ENCODE peak calls at places on chromosomes 12 and 14, in seven cellular contexts. Q is IMR-90, I is neuronal stem cell, E is H9, K is mesenchymal stem cell, A is H1, M is trophoblast cell. P is an unnamed sample.

GRCh38 chr14:81868172-81868571 is 334.5 kb upstream of the SEL1L start:
- DNase-seq in E (peak), Q (no peak), A (peak), K (no peak), I (no peak), M (no peak), P (peak)

GRCh38 chr12:6468283-6468575 is 2.2 kb downstream of the VAMP1 start:
- DNase-seq in Q (peak), I (no peak), K (peak), M (no peak), E (no peak), A (no peak), P (no peak)

GRCh38 chr14:27392153-27392552 is 794.3 kb upstream of the NOVA1 start:
- DNase-seq in A (no peak), M (no peak), K (peak), E (no peak), I (no peak), Q (no peak), P (peak)

GRCh38 chr14:76919811-76920571 is 93.8 kb downstream of the LRRC74A start:
- DNase-seq in M (peak), K (peak), I (no peak), A (no peak), E (peak), Q (peak), P (peak)

GRCh38 chr12:19710811-19711793 is 271.8 kb downstream of the AEBP2 start:
- DNase-seq in I (no peak), E (no peak), M (no peak), A (no peak), Q (no peak), K (peak), P (peak)

GRCh38 chr12:101127521-101128219 is 82.4 kb downstream of the SLC5A8 start:
- DNase-seq in Q (peak), I (no peak), K (peak), M (no peak), E (no peak), A (no peak), P (no peak)

GRCh38 chr14:74612346-74613021 is 447 bp upstream of the LTBP2 start:
- DNase-seq in M (peak), Q (peak), I (peak), E (peak), K (peak), A (peak), P (peak)

GRCh38 chr12:88185988-88186387 is 43.9 kb downstream of the TMTC3 start:
- DNase-seq in A (no peak), M (no peak), K (peak), E (no peak), Q (peak), I (no peak), P (no peak)

GRCh38 chr12:56998316-56998715 is 8.0 kb downstream of the ZBTB39 start:
- DNase-seq in M (no peak), A (no peak), E (no peak), K (no peak), I (no peak), Q (no peak), P (no peak)

GRCh38 chr14:68703093-68703492 is 89.8 kb downstream of the ZFP36L1 start:
- DNase-seq in I (no peak), M (peak), Q (peak), K (peak), E (no peak), A (no peak), P (no peak)

GRCh38 chr12:131617596-131618302 is 93.1 kb upstream of the SFSWAP start:
- DNase-seq in A (no peak), K (no peak), Q (no peak), I (no peak), M (no peak), E (no peak), P (no peak)

GRCh38 chr14:73637830-73638229 is 7.0 kb upstream of the DNAL1 start:
- DNase-seq in I (no peak), Q (no peak), K (no peak), A (no peak), E (no peak), M (no peak), P (no peak)

GRCh38 chr14:105021656-105022275 is 883 bp upstream of the CDCA4 start:
- DNase-seq in E (peak), A (peak), Q (peak), K (no peak), M (no peak), I (no peak), P (peak)

GRCh38 chr12:19387182-19387581 is 52.1 kb upstream of the AEBP2 start:
- DNase-seq in K (no peak), I (no peak), Q (peak), M (no peak), E (no peak), A (no peak), P (no peak)

GRCh38 chr12:95495433-95495832 is 21.5 kb downstream of the METAP2 start:
- DNase-seq in I (no peak), E (no peak), Q (no peak), M (no peak), A (no peak), K (no peak), P (no peak)

GRCh38 chr14:51283402-51283825 is 43.4 kb downstream of the TMX1 start:
- DNase-seq in I (peak), E (no peak), A (no peak), M (peak), Q (peak), K (peak), P (peak)

GRCh38 chr14:96424104-96424989 is 32.4 kb downstream of the AK7 start:
- DNase-seq in K (peak), M (peak), E (no peak), A (no peak), I (peak), Q (peak), P (peak)

GRCh38 chr14:73457050-73457934 is 1.1 kb downstream of the NUMB start:
- DNase-seq in E (peak), A (peak), Q (peak), M (peak), I (peak), K (peak), P (peak)

GRCh38 chr12:27595231-27595642 is 71.2 kb downstream of the PPFIBP1 start:
- DNase-seq in E (no peak), Q (peak), I (peak), M (peak), K (peak), A (no peak), P (peak)

GRCh38 chr12:32159381-32159780 is 52.7 kb downstream of the BICD1 start:
- DNase-seq in I (no peak), Q (no peak), E (no peak), A (no peak), M (no peak), K (no peak), P (no peak)

GRCh38 chr12:32158525-32158924 is 51.9 kb downstream of the BICD1 start:
- DNase-seq in I (no peak), K (no peak), A (no peak), E (no peak), M (no peak), Q (no peak), P (peak)

GRCh38 chr12:32155041-32155440 is 48.4 kb downstream of the BICD1 start:
- DNase-seq in A (no peak), E (no peak), K (no peak), M (no peak), I (no peak), Q (no peak), P (no peak)

GRCh38 chr12:32159925-32160324 is 53.3 kb downstream of the BICD1 start:
- DNase-seq in K (no peak), A (no peak), M (no peak), Q (peak), E (no peak), I (no peak), P (peak)

DNA sequence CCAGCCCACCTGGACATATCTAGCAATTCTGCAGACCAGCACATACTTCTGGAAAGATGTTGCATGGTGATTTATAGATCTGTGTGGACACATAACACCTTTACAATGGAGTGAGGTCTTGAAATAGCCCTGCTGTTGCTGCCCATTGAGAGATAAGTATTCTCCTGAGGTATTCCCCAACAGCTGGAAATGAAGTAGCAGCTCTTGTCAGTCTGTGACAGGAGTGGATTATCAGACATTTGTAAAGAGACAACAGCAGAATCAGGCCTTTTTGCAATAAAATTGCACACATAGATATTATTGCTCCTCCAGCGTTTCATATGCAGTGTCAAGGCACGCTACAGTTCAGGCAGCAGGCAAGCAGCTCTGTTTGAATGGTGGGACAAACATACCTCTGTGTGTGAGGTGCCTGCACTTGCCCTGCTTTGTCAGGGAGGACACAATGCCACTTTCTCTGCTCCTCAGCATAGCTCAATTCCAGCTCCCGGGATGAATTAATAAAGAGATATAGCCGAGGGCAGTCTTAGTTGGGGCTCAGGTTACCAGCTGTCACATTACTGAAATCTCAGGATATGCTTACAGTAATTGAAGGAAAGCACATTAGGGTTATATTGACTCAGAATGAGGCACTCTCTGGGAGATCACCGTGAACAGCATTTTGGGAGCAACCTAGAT is 49.4 kb downstream of the BICD1 start:
- DNase-seq in Q (no peak), M (no peak), A (no peak), K (no peak), I (no peak), E (no peak), P (no peak)
- H2BK5ac ChIP-seq in Q (no peak), M (no peak), A (no peak), K (no peak), I (no peak), E (no peak), P (no peak)

GRCh38 chr12:130428116-130428515 is 90.4 kb downstream of the PIWIL1 start:
- DNase-seq in K (no peak), Q (no peak), M (no peak), I (peak), E (peak), A (peak), P (no peak)

GRCh38 chr12:130433411-130433810 is 95.7 kb downstream of the PIWIL1 start:
- DNase-seq in K (no peak), I (no peak), Q (no peak), M (no peak), A (no peak), E (no peak), P (peak)

GRCh38 chr12:130429656-130430505 is 92.2 kb downstream of the PIWIL1 start:
- DNase-seq in K (no peak), Q (no peak), M (no peak), A (no peak), I (no peak), E (peak), P (no peak)

GRCh38 chr12:130433834-130434233 is 96.1 kb downstream of the PIWIL1 start:
- DNase-seq in K (no peak), Q (no peak), A (no peak), M (no peak), E (no peak), I (no peak), P (no peak)

DNA sequence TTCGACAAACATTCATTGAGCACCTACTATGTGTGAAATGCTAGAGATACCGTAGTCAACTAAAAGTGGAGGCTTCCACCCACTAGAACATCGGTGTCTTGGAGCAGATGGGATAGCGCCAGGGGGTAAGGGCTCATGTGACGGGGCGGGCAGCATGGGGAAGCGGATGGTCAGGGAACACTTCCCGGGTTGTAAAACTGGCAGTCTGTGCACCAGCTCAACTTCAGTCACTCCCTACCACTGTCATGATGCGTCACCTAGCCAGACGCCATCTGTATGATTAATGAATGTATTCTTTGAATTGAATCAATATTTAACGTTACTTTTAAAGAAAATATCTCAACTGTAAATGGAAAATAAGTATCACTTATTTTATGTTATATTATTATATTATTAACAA is 93.5 kb downstream of the PIWIL1 start:
- DNase-seq in K (no peak), Q (no peak), M (no peak), E (no peak), I (no peak), A (no peak), P (no peak)
- H2BK5ac ChIP-seq in K (no peak), Q (no peak), M (no peak), E (no peak), I (no peak), A (no peak), P (no peak)

DNA sequence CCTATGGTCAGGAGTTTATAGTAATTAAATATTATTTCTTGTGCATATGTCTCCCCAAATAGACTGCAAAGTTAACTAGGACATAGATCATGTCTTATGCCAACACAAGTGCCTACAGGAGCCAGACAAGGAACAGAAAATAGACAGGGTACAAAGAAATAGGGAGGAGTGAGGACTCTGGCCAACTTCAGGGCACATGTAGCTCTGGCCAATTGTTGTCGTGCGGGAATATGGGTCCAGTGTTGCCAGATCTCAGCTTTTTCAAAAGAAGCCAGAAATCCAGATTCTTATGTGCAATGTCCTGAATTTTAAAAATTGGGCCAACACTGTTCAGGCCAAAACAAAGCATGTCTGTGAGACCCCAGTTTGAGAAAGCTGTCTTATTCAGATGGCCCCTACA is 68.7 kb downstream of the RFX4 start:
- DNase-seq in Q (no peak), A (no peak), E (no peak), K (no peak), M (no peak), I (no peak), P (no peak)
- H2BK5ac ChIP-seq in Q (no peak), A (no peak), E (no peak), K (no peak), M (no peak), I (no peak), P (no peak)

GRCh38 chr14:50260072-50260471 is 28.7 kb upstream of the SOS2 start:
- DNase-seq in M (no peak), E (no peak), Q (no peak), K (peak), A (no peak), I (no peak), P (peak)

GRCh38 chr14:50263321-50263720 is 31.9 kb upstream of the SOS2 start:
- DNase-seq in M (no peak), K (no peak), Q (no peak), A (no peak), E (no peak), I (no peak), P (no peak)

GRCh38 chr14:50257728-50258127 is 26.4 kb upstream of the SOS2 start:
- DNase-seq in E (no peak), M (no peak), Q (no peak), I (no peak), A (no peak), K (no peak), P (no peak)

GRCh38 chr14:50260511-50260910 is 29.1 kb upstream of the SOS2 start:
- DNase-seq in E (no peak), K (peak), Q (peak), M (peak), I (no peak), A (no peak), P (peak)

DNA sequence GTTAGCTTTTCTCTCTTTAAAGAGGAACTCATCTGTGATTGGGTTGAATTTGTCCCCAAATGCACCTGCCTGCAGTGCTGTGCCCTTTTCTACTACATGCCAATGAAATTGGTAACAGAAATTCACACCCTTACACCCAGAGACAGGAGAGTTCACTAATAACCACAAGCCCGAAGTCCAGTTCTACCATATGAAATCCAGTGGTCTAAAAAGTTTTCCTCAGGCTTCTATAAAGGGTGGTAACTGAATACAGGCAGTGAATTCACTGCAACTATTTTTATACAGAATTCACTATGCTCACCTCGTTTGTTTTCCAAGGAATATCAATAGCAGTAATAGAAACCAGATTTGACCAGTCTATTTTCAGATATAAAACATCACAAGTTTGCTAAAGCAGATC is 31.5 kb upstream of the SOS2 start:
- DNase-seq in E (no peak), Q (no peak), K (no peak), M (no peak), I (no peak), A (no peak), P (no peak)
- H2BK5ac ChIP-seq in E (no peak), Q (no peak), K (no peak), M (no peak), I (no peak), A (no peak), P (no peak)